ENCODE peak calls at places on chromosome 6, in eight cellular contexts. One of them, this sample, is unnamed.

GRCh38 chr6:147132889-147133288 is 71.3 kb upstream of the STXBP5 start:
- DNase-seq in transverse colon: no peak
- DNase-seq in sigmoid colon: no peak
- DNase-seq in left ventricle myocardium inferior: no peak
- DNase-seq in Panc1: no peak
- DNase-seq in brain microvascular endothelial cell: no peak
- DNase-seq in cardiac muscle cell: no peak
- DNase-seq in heart left ventricle: no peak
- DNase-seq in this sample: no peak

GRCh38 chr6:148769304-148769968 is 22.6 kb downstream of the UST start:
- DNase-seq in transverse colon: no peak
- DNase-seq in sigmoid colon: no peak
- DNase-seq in left ventricle myocardium inferior: no peak
- DNase-seq in Panc1: no peak
- DNase-seq in brain microvascular endothelial cell: no peak
- DNase-seq in cardiac muscle cell: no peak
- DNase-seq in heart left ventricle: no peak
- DNase-seq in this sample: no peak

GRCh38 chr6:107564223-107564855 is 74.4 kb downstream of the SOBP start:
- DNase-seq in transverse colon: no peak
- DNase-seq in sigmoid colon: no peak
- DNase-seq in left ventricle myocardium inferior: no peak
- DNase-seq in Panc1: no peak
- DNase-seq in brain microvascular endothelial cell: no peak
- DNase-seq in cardiac muscle cell: no peak
- DNase-seq in heart left ventricle: no peak
- DNase-seq in this sample: no peak

GRCh38 chr6:52503853-52504777 is 72.7 kb downstream of the TRAM2 start:
- DNase-seq in transverse colon: peak; percentile 97
- DNase-seq in sigmoid colon: peak; percentile 83
- DNase-seq in left ventricle myocardium inferior: peak; percentile 90
- DNase-seq in Panc1: peak; percentile 73
- DNase-seq in brain microvascular endothelial cell: peak; percentile 85
- DNase-seq in cardiac muscle cell: no peak
- DNase-seq in heart left ventricle: peak; percentile 91
- DNase-seq in this sample: peak; percentile 97

GRCh38 chr6:70221025-70221714 is 81.7 kb downstream of the COL9A1 start:
- DNase-seq in transverse colon: no peak
- DNase-seq in sigmoid colon: no peak
- DNase-seq in left ventricle myocardium inferior: no peak
- DNase-seq in Panc1: peak; percentile 13
- DNase-seq in brain microvascular endothelial cell: no peak
- DNase-seq in cardiac muscle cell: peak; percentile 66
- DNase-seq in heart left ventricle: no peak
- DNase-seq in this sample: no peak

GRCh38 chr6:10951675-10952282 is 64.9 kb downstream of the SYCP2L start:
- DNase-seq in transverse colon: no peak
- DNase-seq in sigmoid colon: no peak
- DNase-seq in left ventricle myocardium inferior: no peak
- DNase-seq in Panc1: peak; percentile 43
- DNase-seq in brain microvascular endothelial cell: peak; percentile 61
- DNase-seq in cardiac muscle cell: peak; percentile 24
- DNase-seq in heart left ventricle: no peak
- DNase-seq in this sample: no peak

GRCh38 chr6:16982827-16983226 is 119.0 kb upstream of the STMND1 start:
- DNase-seq in transverse colon: no peak
- DNase-seq in sigmoid colon: no peak
- DNase-seq in left ventricle myocardium inferior: no peak
- DNase-seq in Panc1: no peak
- DNase-seq in brain microvascular endothelial cell: peak; percentile 52
- DNase-seq in cardiac muscle cell: no peak
- DNase-seq in heart left ventricle: no peak
- DNase-seq in this sample: no peak

GRCh38 chr6:91678679-91679078 is 1091.8 kb upstream of the MAP3K7 start:
- DNase-seq in transverse colon: no peak
- DNase-seq in sigmoid colon: no peak
- DNase-seq in left ventricle myocardium inferior: no peak
- DNase-seq in Panc1: no peak
- DNase-seq in brain microvascular endothelial cell: no peak
- DNase-seq in cardiac muscle cell: no peak
- DNase-seq in heart left ventricle: no peak
- DNase-seq in this sample: no peak

GRCh38 chr6:100103936-100104335 is 109.9 kb upstream of the MCHR2 start:
- DNase-seq in transverse colon: no peak
- DNase-seq in sigmoid colon: no peak
- DNase-seq in left ventricle myocardium inferior: no peak
- DNase-seq in Panc1: no peak
- DNase-seq in brain microvascular endothelial cell: no peak
- DNase-seq in cardiac muscle cell: no peak
- DNase-seq in heart left ventricle: no peak
- DNase-seq in this sample: no peak

GRCh38 chr6:127100510-127101140 is 17.8 kb upstream of the RSPO3 start:
- DNase-seq in transverse colon: no peak
- DNase-seq in sigmoid colon: no peak
- DNase-seq in left ventricle myocardium inferior: no peak
- DNase-seq in Panc1: no peak
- DNase-seq in brain microvascular endothelial cell: no peak
- DNase-seq in cardiac muscle cell: no peak
- DNase-seq in heart left ventricle: no peak
- DNase-seq in this sample: no peak

GRCh38 chr6:34934516-34934915 is 45.5 kb downstream of the ANKS1A start:
- DNase-seq in transverse colon: peak; percentile 58
- DNase-seq in sigmoid colon: peak; percentile 95
- DNase-seq in left ventricle myocardium inferior: peak; percentile 88
- DNase-seq in Panc1: no peak
- DNase-seq in brain microvascular endothelial cell: no peak
- DNase-seq in cardiac muscle cell: peak; percentile 76
- DNase-seq in heart left ventricle: peak; percentile 84
- DNase-seq in this sample: no peak

DNA sequence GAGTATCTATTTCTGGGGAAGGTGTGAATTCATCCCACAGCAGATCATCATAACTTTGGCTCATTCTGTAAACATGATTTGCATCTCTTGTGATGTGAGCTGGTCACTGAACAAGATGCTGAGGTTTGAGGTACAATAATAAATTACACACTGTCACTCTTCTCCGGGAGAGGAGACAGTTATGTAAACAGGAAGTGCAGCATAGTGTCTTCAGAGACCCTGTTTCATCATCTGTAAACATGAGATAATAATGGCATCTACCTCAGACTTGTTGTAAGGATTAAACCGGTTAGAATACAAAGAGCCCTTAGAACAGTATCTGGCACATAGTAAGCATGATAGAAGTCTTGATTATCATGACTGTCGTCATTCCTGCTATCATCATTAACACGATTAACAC is 125.2 kb downstream of the TBC1D7 start:
- DNase-seq in transverse colon: no peak
- DNase-seq in sigmoid colon: no peak
- DNase-seq in left ventricle myocardium inferior: no peak
- DNase-seq in Panc1: no peak
- DNase-seq in brain microvascular endothelial cell: no peak
- DNase-seq in cardiac muscle cell: no peak
- DNase-seq in heart left ventricle: no peak
- DNase-seq in this sample: no peak
- TF ChIP-seq CTCF in transverse colon: no peak
- TF ChIP-seq CTCF in sigmoid colon: no peak
- TF ChIP-seq CTCF in left ventricle myocardium inferior: no peak
- TF ChIP-seq CTCF in Panc1: no peak
- TF ChIP-seq CTCF in brain microvascular endothelial cell: no peak
- TF ChIP-seq CTCF in cardiac muscle cell: no peak
- TF ChIP-seq CTCF in heart left ventricle: no peak
- TF ChIP-seq CTCF in this sample: no peak

GRCh38 chr6:18177566-18177965 is 22.3 kb downstream of the KDM1B start:
- DNase-seq in transverse colon: peak; percentile 42
- DNase-seq in sigmoid colon: no peak
- DNase-seq in left ventricle myocardium inferior: no peak
- DNase-seq in Panc1: no peak
- DNase-seq in brain microvascular endothelial cell: no peak
- DNase-seq in cardiac muscle cell: no peak
- DNase-seq in heart left ventricle: no peak
- DNase-seq in this sample: no peak

GRCh38 chr6:18183736-18184135 is 28.5 kb downstream of the KDM1B start:
- DNase-seq in transverse colon: no peak
- DNase-seq in sigmoid colon: no peak
- DNase-seq in left ventricle myocardium inferior: no peak
- DNase-seq in Panc1: no peak
- DNase-seq in brain microvascular endothelial cell: no peak
- DNase-seq in cardiac muscle cell: no peak
- DNase-seq in heart left ventricle: no peak
- DNase-seq in this sample: no peak

GRCh38 chr6:18182568-18182967 is 27.3 kb downstream of the KDM1B start:
- DNase-seq in transverse colon: no peak
- DNase-seq in sigmoid colon: no peak
- DNase-seq in left ventricle myocardium inferior: no peak
- DNase-seq in Panc1: no peak
- DNase-seq in brain microvascular endothelial cell: no peak
- DNase-seq in cardiac muscle cell: no peak
- DNase-seq in heart left ventricle: no peak
- DNase-seq in this sample: no peak

GRCh38 chr6:18178959-18179358 is 23.7 kb downstream of the KDM1B start:
- DNase-seq in transverse colon: no peak
- DNase-seq in sigmoid colon: no peak
- DNase-seq in left ventricle myocardium inferior: no peak
- DNase-seq in Panc1: no peak
- DNase-seq in brain microvascular endothelial cell: no peak
- DNase-seq in cardiac muscle cell: no peak
- DNase-seq in heart left ventricle: no peak
- DNase-seq in this sample: no peak

GRCh38 chr6:18179770-18180393 is 24.7 kb downstream of the KDM1B start:
- DNase-seq in transverse colon: peak; percentile 47
- DNase-seq in sigmoid colon: no peak
- DNase-seq in left ventricle myocardium inferior: peak; percentile 17
- DNase-seq in Panc1: no peak
- DNase-seq in brain microvascular endothelial cell: no peak
- DNase-seq in cardiac muscle cell: no peak
- DNase-seq in heart left ventricle: peak; percentile 11
- DNase-seq in this sample: no peak
- TF ChIP-seq CTCF in transverse colon: no peak
- TF ChIP-seq CTCF in sigmoid colon: no peak
- TF ChIP-seq CTCF in left ventricle myocardium inferior: no peak
- TF ChIP-seq CTCF in Panc1: no peak
- TF ChIP-seq CTCF in brain microvascular endothelial cell: no peak
- TF ChIP-seq CTCF in cardiac muscle cell: no peak
- TF ChIP-seq CTCF in heart left ventricle: no peak
- TF ChIP-seq CTCF in this sample: no peak

DNA sequence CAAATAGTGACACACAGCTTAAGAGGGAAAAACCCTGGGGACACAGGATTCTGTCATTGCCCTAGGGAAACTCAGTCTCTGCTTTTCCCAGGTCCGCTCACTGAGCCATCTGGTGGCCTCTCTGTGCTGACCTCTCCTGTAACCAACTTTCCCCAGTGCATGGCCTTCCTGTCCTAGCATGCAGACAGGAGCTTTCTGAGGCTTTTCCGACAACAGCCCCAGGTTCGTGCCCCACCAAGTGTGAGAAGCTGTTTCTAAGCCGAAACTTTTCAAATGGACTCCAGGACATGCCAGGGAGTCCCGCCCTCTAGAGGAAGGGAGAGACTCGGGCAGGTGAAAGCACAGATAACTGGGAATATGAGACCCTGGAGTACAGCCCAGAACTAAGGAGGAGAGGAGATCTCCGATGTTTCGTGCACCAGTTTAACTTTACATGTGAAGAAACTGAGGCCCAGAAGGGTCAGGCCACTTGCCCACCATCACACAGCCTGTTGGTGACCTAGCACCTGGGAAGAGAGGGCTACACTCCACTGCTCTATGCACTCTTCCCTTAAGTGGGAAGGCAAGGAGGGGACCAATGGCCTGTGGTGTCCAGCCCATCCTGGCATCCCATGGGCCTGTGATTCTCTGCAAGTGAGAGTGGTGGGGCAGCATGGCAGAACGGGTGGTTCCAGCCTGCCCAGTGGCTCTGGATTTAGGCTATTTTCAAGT is 46.2 kb downstream of the RPP40 start:
- DNase-seq in transverse colon: no peak
- DNase-seq in sigmoid colon: no peak
- DNase-seq in left ventricle myocardium inferior: no peak
- DNase-seq in Panc1: no peak
- DNase-seq in brain microvascular endothelial cell: no peak
- DNase-seq in cardiac muscle cell: no peak
- DNase-seq in heart left ventricle: no peak
- DNase-seq in this sample: no peak
- TF ChIP-seq CTCF in transverse colon: peak; percentile 12
- TF ChIP-seq CTCF in sigmoid colon: no peak
- TF ChIP-seq CTCF in left ventricle myocardium inferior: peak; percentile 45
- TF ChIP-seq CTCF in Panc1: peak; percentile 71
- TF ChIP-seq CTCF in brain microvascular endothelial cell: peak; percentile 48
- TF ChIP-seq CTCF in cardiac muscle cell: peak; percentile 24
- TF ChIP-seq CTCF in heart left ventricle: peak; percentile 25
- TF ChIP-seq CTCF in this sample: peak; percentile 27

DNA sequence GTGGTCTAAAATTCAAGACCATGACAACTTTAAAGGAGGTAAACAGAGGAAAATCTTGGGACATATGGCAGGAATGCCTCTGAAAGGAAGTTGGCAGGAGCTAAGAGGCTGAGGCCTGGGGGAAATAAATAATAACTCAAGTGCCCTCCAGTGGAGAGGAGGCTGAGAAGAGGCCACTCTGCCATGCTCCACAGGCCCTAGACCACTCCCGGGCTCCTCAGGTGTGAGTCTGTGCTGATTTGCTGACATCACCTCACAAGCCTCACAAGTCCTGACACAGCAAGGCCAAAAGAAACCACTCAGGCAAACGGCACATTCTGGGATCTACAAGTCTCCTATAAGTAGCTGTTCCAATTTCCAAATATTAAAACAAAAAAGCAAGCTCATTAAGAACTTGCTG is 91.0 kb upstream of the RIPOR2 start:
- DNase-seq in transverse colon: no peak
- DNase-seq in sigmoid colon: no peak
- DNase-seq in left ventricle myocardium inferior: no peak
- DNase-seq in Panc1: no peak
- DNase-seq in brain microvascular endothelial cell: no peak
- DNase-seq in cardiac muscle cell: no peak
- DNase-seq in heart left ventricle: no peak
- DNase-seq in this sample: no peak
- TF ChIP-seq CTCF in transverse colon: no peak
- TF ChIP-seq CTCF in sigmoid colon: no peak
- TF ChIP-seq CTCF in left ventricle myocardium inferior: no peak
- TF ChIP-seq CTCF in Panc1: no peak
- TF ChIP-seq CTCF in brain microvascular endothelial cell: no peak
- TF ChIP-seq CTCF in cardiac muscle cell: no peak
- TF ChIP-seq CTCF in heart left ventricle: no peak
- TF ChIP-seq CTCF in this sample: peak; percentile 58

GRCh38 chr6:38720295-38720694 is 5.2 kb downstream of the DNAH8 start:
- DNase-seq in transverse colon: no peak
- DNase-seq in sigmoid colon: no peak
- DNase-seq in left ventricle myocardium inferior: no peak
- DNase-seq in Panc1: no peak
- DNase-seq in brain microvascular endothelial cell: no peak
- DNase-seq in cardiac muscle cell: no peak
- DNase-seq in heart left ventricle: no peak
- DNase-seq in this sample: no peak
- TF ChIP-seq CTCF in transverse colon: no peak
- TF ChIP-seq CTCF in sigmoid colon: no peak
- TF ChIP-seq CTCF in left ventricle myocardium inferior: no peak
- TF ChIP-seq CTCF in Panc1: peak; percentile 45
- TF ChIP-seq CTCF in brain microvascular endothelial cell: peak; percentile 27
- TF ChIP-seq CTCF in cardiac muscle cell: peak; percentile 21
- TF ChIP-seq CTCF in heart left ventricle: no peak
- TF ChIP-seq CTCF in this sample: peak; percentile 21

GRCh38 chr6:26464416-26465131 is 6.8 kb downstream of the BTN2A1 start:
- DNase-seq in transverse colon: no peak
- DNase-seq in sigmoid colon: no peak
- DNase-seq in left ventricle myocardium inferior: no peak
- DNase-seq in Panc1: no peak
- DNase-seq in brain microvascular endothelial cell: no peak
- DNase-seq in cardiac muscle cell: no peak
- DNase-seq in heart left ventricle: no peak
- DNase-seq in this sample: no peak
- TF ChIP-seq CTCF in transverse colon: no peak
- TF ChIP-seq CTCF in sigmoid colon: no peak
- TF ChIP-seq CTCF in left ventricle myocardium inferior: no peak
- TF ChIP-seq CTCF in Panc1: no peak
- TF ChIP-seq CTCF in brain microvascular endothelial cell: no peak
- TF ChIP-seq CTCF in cardiac muscle cell: no peak
- TF ChIP-seq CTCF in heart left ventricle: no peak
- TF ChIP-seq CTCF in this sample: no peak